ENCODE peak calls at places on chromosomes 16 and 17, in five cellular contexts. B is aorta; C is Peyer's patch; U is CD8-positive, alpha-beta memory T cell; Y is cardiac muscle cell. O is an unnamed sample.

GRCh38 chr17:732788-733720 is 658 bp downstream of the TLCD3A start:
- DNase-seq in U (no peak), C (no peak), Y (peak; percentile 38), B (peak; percentile 55), O (no peak)

GRCh38 chr16:88473666-88474534 is 20.8 kb downstream of the ZFPM1 start:
- DNase-seq in C (no peak), B (peak; percentile 87), Y (peak; percentile 93), U (no peak), O (no peak)

GRCh38 chr17:32350662-32351418 is 883 bp downstream of the ZNF207 start:
- DNase-seq in Y (peak; percentile 80), U (peak; percentile 70), B (no peak), C (no peak), O (peak; percentile 16)

GRCh38 chr16:1002399-1003161 is 21.0 kb downstream of the SOX8 start:
- DNase-seq in Y (peak; percentile 87), U (peak; percentile 81), B (no peak), C (no peak), O (no peak)

GRCh38 chr16:11682655-11683096 is 14.4 kb downstream of the SNN start:
- DNase-seq in B (no peak), U (no peak), C (no peak), Y (peak; percentile 88), O (no peak)

GRCh38 chr16:71440669-71441347 is 1.0 kb downstream of the TLE7 start:
- DNase-seq in B (no peak), U (no peak), C (no peak), Y (no peak), O (no peak)

GRCh38 chr16:57834936-57835335 is 32.6 kb upstream of the KIFC3 start:
- DNase-seq in U (no peak), C (no peak), Y (peak; percentile 29), B (no peak), O (no peak)

GRCh38 chr16:56611281-56611833 is 3.0 kb downstream of the MT2A start:
- DNase-seq in Y (peak; percentile 58), C (no peak), B (peak; percentile 82), U (no peak), O (no peak)

GRCh38 chr16:89920723-89921122 is 2.1 kb downstream of the MC1R start:
- DNase-seq in U (no peak), C (no peak), Y (no peak), B (peak; percentile 53), O (no peak)

GRCh38 chr17:78780852-78781338 is 1.2 kb downstream of the CYTH1 start:
- DNase-seq in U (peak; percentile 66), Y (no peak), B (no peak), C (no peak), O (peak; percentile 47)

GRCh38 chr16:77298638-77299360 is 99.6 kb downstream of the SYCE1L start:
- DNase-seq in B (no peak), C (no peak), U (no peak), Y (peak; percentile 96), O (no peak)

GRCh38 chr17:50944902-50945720 is 79.0 kb upstream of the TOB1 start:
- DNase-seq in Y (no peak), C (no peak), B (peak; percentile 4), U (no peak), O (no peak)

GRCh38 chr17:61837175-61838051 is 25.9 kb downstream of the BRIP1 start:
- DNase-seq in U (peak; percentile 58), C (peak; percentile 36), Y (peak; percentile 85), B (peak; percentile 62), O (peak; percentile 38)

GRCh38 chr17:83175551-83176271 is 96.3 kb downstream of the METRNL start:
- DNase-seq in C (peak; percentile 9), B (no peak), U (no peak), Y (no peak), O (no peak)

GRCh38 chr16:79497951-79498350 is 102.6 kb downstream of the MAF start:
- DNase-seq in B (no peak), Y (no peak), U (no peak), C (no peak), O (no peak)

GRCh38 chr16:21646721-21647561 is 5.5 kb downstream of the IGSF6 start:
- DNase-seq in C (peak; percentile 89), U (peak; percentile 85), B (no peak), Y (no peak), O (peak; percentile 61)

GRCh38 chr16:79067600-79067999 is 532.9 kb downstream of the MAF start:
- DNase-seq in U (no peak), Y (no peak), B (no peak), C (no peak), O (no peak)

GRCh38 chr17:5011928-5012327 is 14.2 kb downstream of the KIF1C start:
- DNase-seq in U (no peak), C (no peak), Y (peak; percentile 30), B (no peak), O (no peak)

GRCh38 chr17:76544123-76544915 is 4.5 kb downstream of the PRCD start:
- DNase-seq in C (no peak), B (peak; percentile 44), U (no peak), Y (no peak), O (no peak)

GRCh38 chr16:47461598-47462266 is 601 bp downstream of the PHKB start:
- DNase-seq in U (no peak), C (no peak), Y (peak; percentile 60), B (no peak), O (no peak)

GRCh38 chr17:35801583-35802224 is 6.3 kb upstream of the MMP28 start:
- DNase-seq in U (no peak), C (peak; percentile 47), B (peak; percentile 88), Y (peak; percentile 93), O (peak; percentile 12)
- H3K27ac ChIP-seq in U (no peak overlapping the region), C (peak overlapping the region; percentile 55), B (no peak overlapping the region), Y (no peak overlapping the region), O (peak overlapping the region; percentile 53)

GRCh38 chr16:12896562-12896961 is 4.8 kb upstream of the SHISA9 start:
- DNase-seq in Y (no peak), B (no peak), C (no peak), U (no peak), O (no peak)

GRCh38 chr16:12899529-12900168 is 1.7 kb upstream of the SHISA9 start:
- DNase-seq in U (no peak), Y (no peak), C (no peak), B (no peak), O (no peak)

GRCh38 chr16:12900599-12901203 is 697 bp upstream of the SHISA9 start:
- DNase-seq in B (no peak), C (no peak), U (no peak), Y (no peak), O (no peak)

GRCh38 chr16:12901204-12901596 is 198 bp upstream of the SHISA9 start:
- DNase-seq in U (no peak), C (no peak), Y (no peak), B (no peak), O (no peak)

GRCh38 chr16:12898556-12898955 is 2.8 kb upstream of the SHISA9 start:
- DNase-seq in C (no peak), U (no peak), B (no peak), Y (no peak), O (no peak)
- H3K27ac ChIP-seq in C (no peak overlapping the region), U (no peak overlapping the region), B (no peak overlapping the region), Y (no peak overlapping the region), O (no peak overlapping the region)

GRCh38 chr16:85113913-85114312 is 1.6 kb upstream of the CIBAR2 start:
- DNase-seq in C (no peak), U (no peak), B (no peak), Y (no peak), O (no peak)
- H3K27ac ChIP-seq in C (no peak overlapping the region), U (no peak overlapping the region), B (no peak overlapping the region), Y (no peak overlapping the region), O (no peak overlapping the region)

GRCh38 chr17:3828151-3828851 is 17.7 kb downstream of the NCBP3 start:
- DNase-seq in C (no peak), Y (no peak), U (no peak), B (no peak), O (no peak)
- H3K27ac ChIP-seq in C (peak overlapping the region; percentile 65), Y (peak overlapping the region; percentile 78), U (no peak overlapping the region), B (no peak overlapping the region), O (no peak overlapping the region)

O was measured in CD4-positive, alpha-beta T cell.